ENCODE peak calls at places on chromosome 17, in four cellular contexts. Y is hypothalamus; N is NCI-H446; U is stimulated activated CD4-positive, alpha-beta T cell treated with anti-CD3 and anti-CD28 coated beads, Interleukin-1b, Interleukin-23, amount 100 ng/mL, for 24 hours. S is an unnamed sample.

GRCh38 chr17:76532072-76532651 is 5.3 kb downstream of the CYGB start:
- DNase-seq in Y (no peak), N (no peak), U (no peak), S (peak)

GRCh38 chr17:17034028-17034427 is 8.2 kb upstream of the MPRIP start:
- DNase-seq in Y (no peak), N (no peak), U (no peak), S (no peak)

GRCh38 chr17:75308732-75309629 is 19.7 kb upstream of the SLC25A19 start:
- DNase-seq in Y (no peak), N (no peak), U (no peak), S (no peak)

GRCh38 chr17:8725881-8726280 is 18.8 kb downstream of the CCDC42 start:
- DNase-seq in Y (no peak), N (no peak), U (no peak), S (no peak)

GRCh38 chr17:42071810-42072209 is 21.4 kb upstream of the C17orf113 start:
- DNase-seq in Y (no peak), N (no peak), U (no peak), S (no peak)

GRCh38 chr17:64492481-64493109 is 4.3 kb downstream of the POLG2 start:
- DNase-seq in Y (no peak), N (no peak), U (no peak), S (peak)

GRCh38 chr17:29273924-29274323 is 20.0 kb downstream of the NUFIP2 start:
- DNase-seq in Y (no peak), N (no peak), U (no peak), S (no peak)

GRCh38 chr17:6394055-6394454 is 40.9 kb downstream of the AIPL1 start:
- DNase-seq in Y (no peak), N (no peak), U (no peak), S (no peak)

GRCh38 chr17:29918922-29919856 is 10.8 kb downstream of the SSH2 start:
- DNase-seq in Y (no peak), N (no peak), U (no peak), S (peak)

GRCh38 chr17:16001498-16001897 is 1.9 kb downstream of the TTC19 start:
- DNase-seq in Y (no peak), N (no peak), U (no peak), S (peak)

GRCh38 chr17:78999947-79000395 is 9.6 kb downstream of the CANT1 start:
- DNase-seq in Y (no peak), N (no peak), U (no peak), S (no peak)

GRCh38 chr17:44220211-44221071 is 966 bp upstream of the UBTF start:
- DNase-seq in Y (no peak), N (no peak), U (no peak), S (peak)

GRCh38 chr17:18977021-18977420 is 25.1 kb downstream of the SLC5A10 start:
- DNase-seq in Y (no peak), N (no peak), U (no peak), S (no peak)

GRCh38 chr17:21372256-21372954 is 3.8 kb upstream of the KCNJ12 start:
- DNase-seq in Y (no peak), N (no peak), U (no peak), S (no peak)

GRCh38 chr17:2171725-2172446 is 117.0 kb downstream of the HIC1 start:
- DNase-seq in Y (no peak), N (no peak), U (no peak), S (peak)

GRCh38 chr17:7750321-7750821 is 32.8 kb downstream of the DNAH2 start:
- DNase-seq in Y (no peak), N (no peak), U (no peak), S (peak)

GRCh38 chr17:74697477-74697876 is 15.2 kb downstream of the CD300LF start:
- DNase-seq in Y (no peak), N (no peak), U (no peak), S (no peak)

GRCh38 chr17:65290041-65290440 is 152.9 kb downstream of the RGS9 start:
- DNase-seq in Y (no peak), N (no peak), U (no peak), S (no peak)

GRCh38 chr17:35315283-35315682 is 58.1 kb downstream of the SLFN11 start:
- DNase-seq in Y (no peak), N (no peak), U (no peak), S (peak)

GRCh38 chr17:1829189-1829578 is 518 bp downstream of the SMYD4 start:
- DNase-seq in Y (no peak), N (no peak), U (no peak), S (peak)

GRCh38 chr17:40190197-40191021 is 13.1 kb downstream of the RAPGEFL1 start:
- DNase-seq in Y (no peak), N (no peak), U (no peak), S (peak)

GRCh38 chr17:49407981-49408501 is 6.6 kb downstream of the PHB1 start:
- DNase-seq in Y (no peak), N (no peak), U (peak), S (peak)

GRCh38 chr17:21098934-21099687 is 27.7 kb upstream of the DHRS7B start:
- DNase-seq in Y (no peak), N (peak), U (peak), S (peak)

GRCh38 chr17:58576679-58577367 is 62.4 kb upstream of the MTMR4 start:
- DNase-seq in Y (no peak), N (no peak), U (no peak), S (no peak)

GRCh38 chr17:58344047-58344790 is 7.8 kb downstream of the SUPT4H1 start:
- DNase-seq in Y (no peak), N (no peak), U (peak), S (no peak)

GRCh38 chr17:78613423-78613822 is 36.2 kb upstream of the DNAH17 start:
- DNase-seq in Y (no peak), N (no peak), U (no peak), S (no peak)

GRCh38 chr17:18380471-18381157 is 3.0 kb downstream of the EVPLL start:
- DNase-seq in Y (no peak), N (no peak), U (no peak), S (no peak)

GRCh38 chr17:66508896-66509843 is 206.8 kb downstream of the PRKCA start:
- DNase-seq in Y (no peak), N (no peak), U (peak), S (peak)

GRCh38 chr17:7560172-7561027 is 1.3 kb upstream of the SENP3 start:
- DNase-seq in Y (no peak), N (no peak), U (peak), S (peak)

GRCh38 chr17:40611840-40612509 is 35.6 kb downstream of the SMARCE1 start:
- DNase-seq in Y (no peak), N (no peak), U (no peak), S (no peak)

GRCh38 chr17:43528319-43528987 is 17.7 kb downstream of the ETV4 start:
- DNase-seq in Y (no peak), N (no peak), U (no peak), S (no peak)

GRCh38 chr17:58232707-58233156 is 5.7 kb upstream of the LPO start:
- DNase-seq in Y (no peak), N (no peak), U (no peak), S (peak)

GRCh38 chr17:64313577-64313976 is 50.5 kb upstream of the TEX2 start:
- DNase-seq in Y (no peak), N (no peak), U (no peak), S (no peak)

GRCh38 chr17:59366040-59366757 is 34.7 kb downstream of the YPEL2 start:
- DNase-seq in Y (no peak), N (no peak), U (no peak), S (peak)

GRCh38 chr17:76241205-76241539 is 879 bp upstream of the RNF157 start:
- DNase-seq in Y (no peak), N (no peak), U (no peak), S (no peak)

GRCh38 chr17:73343739-73344454 is 32.1 kb upstream of the CDC42EP4 start:
- DNase-seq in Y (no peak), N (no peak), U (no peak), S (no peak)

S was measured in PC-3.